ENCODE peak calls at places on chromosomes 11 and 22, in five cellular contexts. N is stimulated activated CD8-positive, alpha-beta memory T cell treated with anti-CD3 and anti-CD28 coated beads, Interleukin-15, amount 100 ng/mL, for 4 hours; A is GM04504; Q is foreskin melanocyte; W is activated T-cell treated with anti-CD3 and anti-CD28 coated beads for 48 hours. M is an unnamed sample.

GRCh38 chr11:10916674-10917073 is 58.8 kb upstream of the ZBED5 start:
- DNase-seq in N (no peak), A (no peak), Q (no peak), W (no peak), M (no peak)

GRCh38 chr11:36385121-36385530 is 89.0 kb downstream of the PRR5L start:
- DNase-seq in N (no peak), A (no peak), Q (no peak), W (no peak), M (peak; percentile 97)

GRCh38 chr22:37205046-37205445 is 7.2 kb downstream of the SSTR3 start:
- DNase-seq in N (no peak), A (no peak), Q (no peak), W (no peak), M (no peak)

GRCh38 chr11:60625262-60625661 is 74.2 kb upstream of the MS4A8 start:
- DNase-seq in N (no peak), A (no peak), Q (peak; percentile 41), W (no peak), M (peak; percentile 62)

GRCh38 chr11:68142028-68142412 is 20.8 kb upstream of the CHKA start:
- DNase-seq in N (peak; percentile 43), A (no peak), Q (no peak), W (peak; percentile 59), M (no peak)

GRCh38 chr11:88535266-88535665 is 197.7 kb upstream of the CTSC start:
- DNase-seq in N (no peak), A (no peak), Q (no peak), W (no peak), M (no peak)

GRCh38 chr11:64888761-64889511 is 10.5 kb upstream of the EHD1 start:
- DNase-seq in N (no peak), A (no peak), Q (no peak), W (no peak), M (no peak)

GRCh38 chr11:27040302-27041115 is at the start of gene BBOX1:
- DNase-seq in N (no peak), A (no peak), Q (no peak), W (no peak), M (peak; percentile 87)

GRCh38 chr11:63877658-63878241 is 38.8 kb downstream of the MARK2 start:
- DNase-seq in N (no peak), A (no peak), Q (no peak), W (no peak), M (no peak)

GRCh38 chr22:46107089-46107664 is 43.1 kb upstream of the PPARA start:
- DNase-seq in N (no peak), A (no peak), Q (no peak), W (no peak), M (peak; percentile 96)

GRCh38 chr22:38694049-38694448 is 6.7 kb downstream of the JOSD1 start:
- DNase-seq in N (no peak), A (no peak), Q (no peak), W (no peak), M (no peak)

GRCh38 chr11:100578966-100579365 is 108.1 kb upstream of the ARHGAP42 start:
- DNase-seq in N (no peak), A (no peak), Q (no peak), W (no peak), M (no peak)

GRCh38 chr11:114291847-114292680 is 4.1 kb upstream of the NNMT start:
- DNase-seq in N (no peak), A (peak; percentile 42), Q (no peak), W (no peak), M (no peak)

GRCh38 chr11:217704-218103 is 10.2 kb downstream of the RIC8A start:
- DNase-seq in N (no peak), A (no peak), Q (no peak), W (no peak), M (no peak)

GRCh38 chr22:42317691-42318547 is 47.5 kb upstream of the TCF20 start:
- DNase-seq in N (no peak), A (no peak), Q (no peak), W (no peak), M (peak; percentile 99)

GRCh38 chr11:8674859-8675258 is 7.6 kb downstream of the TRIM66 start:
- DNase-seq in N (no peak), A (no peak), Q (no peak), W (no peak), M (no peak)

GRCh38 chr11:102061276-102061675 is 14.0 kb downstream of the CFAP300 start:
- DNase-seq in N (no peak), A (no peak), Q (no peak), W (no peak), M (peak; percentile 2)

GRCh38 chr22:37735054-37735453 is 38.2 kb downstream of the TRIOBP start:
- DNase-seq in N (no peak), A (no peak), Q (no peak), W (no peak), M (no peak)

GRCh38 chr11:104164028-104164520 is at the start of gene PDGFD:
- DNase-seq in N (no peak), A (peak; percentile 37), Q (peak; percentile 64), W (peak; percentile 12), M (peak; percentile 90)

GRCh38 chr11:6251120-6251733 is 8.4 kb upstream of the CCKBR start:
- DNase-seq in N (no peak), A (no peak), Q (peak; percentile 63), W (peak; percentile 41), M (peak; percentile 62)